ENCODE peak calls at places on chromosomes 2 and 18, in six cellular contexts. One of them, this sample, is unnamed.

GRCh38 chr2:96506907-96507240 is 1.7 kb upstream of the NEURL3 start:
- DNase-seq in progenitor cell of endocrine pancreas: no peak
- DNase-seq in NCI-H82: no peak
- DNase-seq in effector CD4-positive, alpha-beta T cell: no peak
- DNase-seq in uterus: no peak
- DNase-seq in psoas muscle: no peak
- DNase-seq in this sample: no peak

GRCh38 chr18:47964086-47964485 is 33.6 kb upstream of the SMAD2 start:
- DNase-seq in progenitor cell of endocrine pancreas: no peak
- DNase-seq in NCI-H82: no peak
- DNase-seq in effector CD4-positive, alpha-beta T cell: no peak
- DNase-seq in uterus: no peak
- DNase-seq in psoas muscle: no peak
- DNase-seq in this sample: no peak

GRCh38 chr2:102187191-102188150 is 648 bp downstream of the IL1RL2 start:
- DNase-seq in progenitor cell of endocrine pancreas: no peak
- DNase-seq in NCI-H82: no peak
- DNase-seq in effector CD4-positive, alpha-beta T cell: peak
- DNase-seq in uterus: peak
- DNase-seq in psoas muscle: peak
- DNase-seq in this sample: no peak

GRCh38 chr2:214587442-214587841 is 176.6 kb downstream of the VWC2L start:
- DNase-seq in progenitor cell of endocrine pancreas: no peak
- DNase-seq in NCI-H82: peak
- DNase-seq in effector CD4-positive, alpha-beta T cell: no peak
- DNase-seq in uterus: no peak
- DNase-seq in psoas muscle: no peak
- DNase-seq in this sample: no peak

GRCh38 chr18:59823611-59824195 is 76.1 kb upstream of the PMAIP1 start:
- DNase-seq in progenitor cell of endocrine pancreas: peak
- DNase-seq in NCI-H82: peak
- DNase-seq in effector CD4-positive, alpha-beta T cell: no peak
- DNase-seq in uterus: peak
- DNase-seq in psoas muscle: peak
- DNase-seq in this sample: peak

GRCh38 chr2:148971547-148971946 is 67.0 kb upstream of the LYPD6B start:
- DNase-seq in progenitor cell of endocrine pancreas: no peak
- DNase-seq in NCI-H82: no peak
- DNase-seq in effector CD4-positive, alpha-beta T cell: no peak
- DNase-seq in uterus: no peak
- DNase-seq in psoas muscle: no peak
- DNase-seq in this sample: no peak

GRCh38 chr2:6963727-6964126 is 46.5 kb downstream of the RNF144A start:
- DNase-seq in progenitor cell of endocrine pancreas: no peak
- DNase-seq in NCI-H82: no peak
- DNase-seq in effector CD4-positive, alpha-beta T cell: no peak
- DNase-seq in uterus: no peak
- DNase-seq in psoas muscle: no peak
- DNase-seq in this sample: no peak

GRCh38 chr2:180742809-180743208 is 237.6 kb upstream of the UBE2E3 start:
- DNase-seq in progenitor cell of endocrine pancreas: no peak
- DNase-seq in NCI-H82: no peak
- DNase-seq in effector CD4-positive, alpha-beta T cell: no peak
- DNase-seq in uterus: no peak
- DNase-seq in psoas muscle: no peak
- DNase-seq in this sample: no peak

GRCh38 chr18:13831864-13832508 is 8.0 kb downstream of the MC5R start:
- DNase-seq in progenitor cell of endocrine pancreas: no peak
- DNase-seq in NCI-H82: peak
- DNase-seq in effector CD4-positive, alpha-beta T cell: no peak
- DNase-seq in uterus: no peak
- DNase-seq in psoas muscle: no peak
- DNase-seq in this sample: no peak

GRCh38 chr2:162084561-162084960 is 10.5 kb upstream of the DPP4 start:
- DNase-seq in progenitor cell of endocrine pancreas: no peak
- DNase-seq in NCI-H82: peak
- DNase-seq in effector CD4-positive, alpha-beta T cell: no peak
- DNase-seq in uterus: no peak
- DNase-seq in psoas muscle: no peak
- DNase-seq in this sample: no peak

GRCh38 chr18:55509631-55510372 is 78.2 kb downstream of the TCF4 start:
- DNase-seq in progenitor cell of endocrine pancreas: no peak
- DNase-seq in NCI-H82: no peak
- DNase-seq in effector CD4-positive, alpha-beta T cell: no peak
- DNase-seq in uterus: no peak
- DNase-seq in psoas muscle: no peak
- DNase-seq in this sample: no peak

GRCh38 chr18:75107931-75108276 is 101.0 kb downstream of the PTGR3 start:
- DNase-seq in progenitor cell of endocrine pancreas: no peak
- DNase-seq in NCI-H82: no peak
- DNase-seq in effector CD4-positive, alpha-beta T cell: no peak
- DNase-seq in uterus: no peak
- DNase-seq in psoas muscle: no peak
- DNase-seq in this sample: no peak

GRCh38 chr2:7165736-7166135 is 248.5 kb downstream of the RNF144A start:
- DNase-seq in progenitor cell of endocrine pancreas: no peak
- DNase-seq in NCI-H82: no peak
- DNase-seq in effector CD4-positive, alpha-beta T cell: no peak
- DNase-seq in uterus: no peak
- DNase-seq in psoas muscle: no peak
- DNase-seq in this sample: no peak

GRCh38 chr2:9984217-9984739 is 32.8 kb downstream of the GRHL1 start:
- DNase-seq in progenitor cell of endocrine pancreas: no peak
- DNase-seq in NCI-H82: peak
- DNase-seq in effector CD4-positive, alpha-beta T cell: no peak
- DNase-seq in uterus: no peak
- DNase-seq in psoas muscle: no peak
- DNase-seq in this sample: no peak

GRCh38 chr18:73218293-73218692 is 350.5 kb upstream of the NETO1 start:
- DNase-seq in progenitor cell of endocrine pancreas: no peak
- DNase-seq in NCI-H82: no peak
- DNase-seq in effector CD4-positive, alpha-beta T cell: no peak
- DNase-seq in uterus: no peak
- DNase-seq in psoas muscle: no peak
- DNase-seq in this sample: no peak

GRCh38 chr2:192194065-192194865 is 468 bp downstream of the TMEFF2 start:
- DNase-seq in progenitor cell of endocrine pancreas: peak
- DNase-seq in NCI-H82: peak
- DNase-seq in effector CD4-positive, alpha-beta T cell: no peak
- DNase-seq in uterus: peak
- DNase-seq in psoas muscle: peak
- DNase-seq in this sample: peak

GRCh38 chr2:24819442-24820174 is 26.4 kb downstream of the CENPO start:
- DNase-seq in progenitor cell of endocrine pancreas: no peak
- DNase-seq in NCI-H82: no peak
- DNase-seq in effector CD4-positive, alpha-beta T cell: no peak
- DNase-seq in uterus: peak
- DNase-seq in psoas muscle: no peak
- DNase-seq in this sample: no peak

GRCh38 chr2:240964854-240965295 is 33.5 kb upstream of the SNED1 start:
- DNase-seq in progenitor cell of endocrine pancreas: peak
- DNase-seq in NCI-H82: no peak
- DNase-seq in effector CD4-positive, alpha-beta T cell: peak
- DNase-seq in uterus: peak
- DNase-seq in psoas muscle: no peak
- DNase-seq in this sample: no peak

GRCh38 chr2:237496428-237496827 is 9.4 kb downstream of the MLPH start:
- DNase-seq in progenitor cell of endocrine pancreas: no peak
- DNase-seq in NCI-H82: no peak
- DNase-seq in effector CD4-positive, alpha-beta T cell: no peak
- DNase-seq in uterus: no peak
- DNase-seq in psoas muscle: no peak
- DNase-seq in this sample: no peak

GRCh38 chr2:169363027-169363569 is 764 bp upstream of the LRP2 start:
- DNase-seq in progenitor cell of endocrine pancreas: no peak
- DNase-seq in NCI-H82: no peak
- DNase-seq in effector CD4-positive, alpha-beta T cell: no peak
- DNase-seq in uterus: no peak
- DNase-seq in psoas muscle: no peak
- DNase-seq in this sample: no peak

GRCh38 chr18:73924836-73925235 is 222.8 kb downstream of the FBXO15 start:
- DNase-seq in progenitor cell of endocrine pancreas: no peak
- DNase-seq in NCI-H82: no peak
- DNase-seq in effector CD4-positive, alpha-beta T cell: no peak
- DNase-seq in uterus: no peak
- DNase-seq in psoas muscle: no peak
- DNase-seq in this sample: no peak

GRCh38 chr2:15748736-15749323 is 157.2 kb downstream of the DDX1 start:
- DNase-seq in progenitor cell of endocrine pancreas: no peak
- DNase-seq in NCI-H82: peak
- DNase-seq in effector CD4-positive, alpha-beta T cell: no peak
- DNase-seq in uterus: no peak
- DNase-seq in psoas muscle: no peak
- DNase-seq in this sample: no peak

GRCh38 chr2:238116298-238117198 is 16.4 kb downstream of the ESPNL start:
- DNase-seq in progenitor cell of endocrine pancreas: no peak
- DNase-seq in NCI-H82: no peak
- DNase-seq in effector CD4-positive, alpha-beta T cell: no peak
- DNase-seq in uterus: no peak
- DNase-seq in psoas muscle: peak
- DNase-seq in this sample: no peak

GRCh38 chr2:38620282-38620977 is 17.7 kb upstream of the HNRNPLL start:
- DNase-seq in progenitor cell of endocrine pancreas: no peak
- DNase-seq in NCI-H82: no peak
- DNase-seq in effector CD4-positive, alpha-beta T cell: no peak
- DNase-seq in uterus: no peak
- DNase-seq in psoas muscle: no peak
- DNase-seq in this sample: no peak

GRCh38 chr2:203656522-203657287 is 49.7 kb upstream of the CD28 start:
- DNase-seq in progenitor cell of endocrine pancreas: no peak
- DNase-seq in NCI-H82: no peak
- DNase-seq in effector CD4-positive, alpha-beta T cell: no peak
- DNase-seq in uterus: no peak
- DNase-seq in psoas muscle: no peak
- DNase-seq in this sample: no peak

GRCh38 chr2:214960677-214961076 is 151.2 kb upstream of the BARD1 start:
- DNase-seq in progenitor cell of endocrine pancreas: no peak
- DNase-seq in NCI-H82: no peak
- DNase-seq in effector CD4-positive, alpha-beta T cell: no peak
- DNase-seq in uterus: no peak
- DNase-seq in psoas muscle: no peak
- DNase-seq in this sample: no peak

GRCh38 chr2:151638188-151638933 is 95.9 kb downstream of the NEB start:
- DNase-seq in progenitor cell of endocrine pancreas: no peak
- DNase-seq in NCI-H82: no peak
- DNase-seq in effector CD4-positive, alpha-beta T cell: peak
- DNase-seq in uterus: no peak
- DNase-seq in psoas muscle: no peak
- DNase-seq in this sample: no peak

GRCh38 chr2:60958361-60958760 is 59.2 kb upstream of the PEX13 start:
- DNase-seq in progenitor cell of endocrine pancreas: no peak
- DNase-seq in NCI-H82: no peak
- DNase-seq in effector CD4-positive, alpha-beta T cell: no peak
- DNase-seq in uterus: no peak
- DNase-seq in psoas muscle: no peak
- DNase-seq in this sample: no peak

GRCh38 chr2:86298411-86299390 is 38.7 kb downstream of the REEP1 start:
- DNase-seq in progenitor cell of endocrine pancreas: no peak
- DNase-seq in NCI-H82: peak
- DNase-seq in effector CD4-positive, alpha-beta T cell: no peak
- DNase-seq in uterus: no peak
- DNase-seq in psoas muscle: no peak
- DNase-seq in this sample: no peak

GRCh38 chr2:240997141-240997855 is 1.1 kb upstream of the SNED1 start:
- DNase-seq in progenitor cell of endocrine pancreas: peak
- DNase-seq in NCI-H82: no peak
- DNase-seq in effector CD4-positive, alpha-beta T cell: no peak
- DNase-seq in uterus: peak
- DNase-seq in psoas muscle: peak
- DNase-seq in this sample: peak

GRCh38 chr2:237156857-237157550 is 71.3 kb downstream of the COPS8 start:
- DNase-seq in progenitor cell of endocrine pancreas: no peak
- DNase-seq in NCI-H82: no peak
- DNase-seq in effector CD4-positive, alpha-beta T cell: no peak
- DNase-seq in uterus: no peak
- DNase-seq in psoas muscle: no peak
- DNase-seq in this sample: no peak

GRCh38 chr2:97659256-97660043 is 4.4 kb downstream of the ACTR1B start:
- DNase-seq in progenitor cell of endocrine pancreas: no peak
- DNase-seq in NCI-H82: no peak
- DNase-seq in effector CD4-positive, alpha-beta T cell: no peak
- DNase-seq in uterus: no peak
- DNase-seq in psoas muscle: no peak
- DNase-seq in this sample: no peak